ENCODE peak calls at places on chromosomes 1 and 21, in ten cellular contexts. T, N, A, X, C, H, Z, V, E and U are unnamed samples.

GRCh38 chr1:184284900-184285299 is 101.9 kb upstream of the C1orf21 start:
- DNase-seq in T (no peak), N (no peak), A (no peak), X (no peak), C (no peak), H (no peak), Z (no peak), V (no peak), E (no peak), U (no peak)

GRCh38 chr1:169325117-169325516 is 42.5 kb downstream of the NME7 start:
- DNase-seq in T (no peak), N (no peak), A (no peak), X (no peak), C (no peak), H (no peak), Z (no peak), V (no peak), E (no peak), U (no peak)

GRCh38 chr1:178531897-178532296 is 19.0 kb downstream of the TEX35 start:
- DNase-seq in T (no peak), N (no peak), A (no peak), X (no peak), C (no peak), H (no peak), Z (no peak), V (peak; percentile 26), E (no peak), U (no peak)

GRCh38 chr1:189606795-189607476 is 870.7 kb downstream of the BRINP3 start:
- DNase-seq in T (no peak), N (peak; percentile 28), A (no peak), X (no peak), C (no peak), H (no peak), Z (peak; percentile 72), V (no peak), E (no peak), U (no peak)

GRCh38 chr1:184456189-184456588 is 69.4 kb downstream of the C1orf21 start:
- DNase-seq in T (no peak), N (no peak), A (no peak), X (no peak), C (no peak), H (no peak), Z (no peak), V (no peak), E (no peak), U (no peak)

GRCh38 chr1:32816676-32817158 is 441 bp downstream of the YARS1 start:
- DNase-seq in T (no peak), N (peak; percentile 42), A (peak; percentile 27), X (no peak), C (no peak), H (no peak), Z (peak; percentile 7), V (no peak), E (peak; percentile 31), U (no peak)

GRCh38 chr1:109598655-109599054 is 20.8 kb downstream of the GNAT2 start:
- DNase-seq in T (no peak), N (no peak), A (peak; percentile 23), X (no peak), C (no peak), H (no peak), Z (no peak), V (no peak), E (no peak), U (no peak)

GRCh38 chr21:42496839-42497202 is 797 bp upstream of the RSPH1 start:
- DNase-seq in T (peak; percentile 40), N (no peak), A (peak; percentile 50), X (no peak), C (no peak), H (no peak), Z (no peak), V (no peak), E (no peak), U (peak; percentile 46)

GRCh38 chr1:103362348-103363007 is 163.0 kb upstream of the RNPC3 start:
- DNase-seq in T (no peak), N (no peak), A (no peak), X (no peak), C (no peak), H (no peak), Z (no peak), V (no peak), E (no peak), U (no peak)

GRCh38 chr1:16956775-16957174 is 23.6 kb downstream of the MFAP2 start:
- DNase-seq in T (no peak), N (no peak), A (no peak), X (no peak), C (no peak), H (no peak), Z (no peak), V (no peak), E (no peak), U (no peak)

GRCh38 chr1:215045647-215046308 is 36.8 kb upstream of the KCNK2 start:
- DNase-seq in T (no peak), N (no peak), A (no peak), X (no peak), C (no peak), H (no peak), Z (no peak), V (no peak), E (no peak), U (no peak)

GRCh38 chr1:178324003-178324402 is 172.8 kb downstream of the CLEC20A start:
- DNase-seq in T (no peak), N (no peak), A (no peak), X (no peak), C (no peak), H (no peak), Z (no peak), V (no peak), E (no peak), U (no peak)

GRCh38 chr1:18602533-18603211 is 28.0 kb upstream of the PAX7 start:
- DNase-seq in T (no peak), N (no peak), A (no peak), X (no peak), C (no peak), H (no peak), Z (no peak), V (no peak), E (no peak), U (no peak)